ENCODE peak calls at places on chromosome 10, in four cellular contexts. V, Q, E and N are unnamed samples.

GRCh38 chr10:76327441-76327840 is 896.0 kb downstream of the LRMDA start:
- DNase-seq in Q (no peak), V (no peak), E (no peak), N (no peak)

GRCh38 chr10:102508506-102508905 is 4.7 kb downstream of the SUFU start:
- DNase-seq in E (no peak), Q (no peak), V (no peak), N (no peak)

GRCh38 chr10:35446439-35446838 is 110.1 kb downstream of the CCNY start:
- DNase-seq in E (no peak), Q (no peak), V (no peak), N (no peak)

GRCh38 chr10:110944997-110945396 is 25.6 kb downstream of the SHOC2 start:
- DNase-seq in E (no peak), V (no peak), Q (no peak), N (no peak)

GRCh38 chr10:132647424-132647823 is 109.8 kb downstream of the INPP5A start:
- DNase-seq in V (no peak), E (no peak), Q (no peak), N (no peak)

GRCh38 chr10:15540729-15541128 is 169.6 kb upstream of the FAM171A1 start:
- DNase-seq in V (no peak), Q (no peak), E (no peak), N (no peak)

GRCh38 chr10:733086-733485 is 43.6 kb upstream of the DIP2C start:
- DNase-seq in V (no peak), E (no peak), Q (no peak), N (no peak)

GRCh38 chr10:15222511-15222910 is 54.0 kb upstream of the NMT2 start:
- DNase-seq in Q (no peak), E (no peak), V (no peak), N (no peak)

GRCh38 chr10:130696870-130697269 is 560.7 kb downstream of the GLRX3 start:
- DNase-seq in Q (no peak), E (no peak), V (no peak), N (no peak)

GRCh38 chr10:106537866-106538265 is 626.6 kb downstream of the SORCS1 start:
- DNase-seq in Q (no peak), V (no peak), E (no peak), N (no peak)

GRCh38 chr10:97407211-97407951 is 6.2 kb upstream of the RRP12 start:
- DNase-seq in E (peak), V (no peak), Q (no peak), N (peak)

GRCh38 chr10:132563485-132564248 is 26.1 kb downstream of the INPP5A start:
- DNase-seq in Q (peak), E (no peak), V (no peak), N (no peak)

GRCh38 chr10:122350893-122351292 is 23.6 kb upstream of the PLEKHA1 start:
- DNase-seq in Q (no peak), V (no peak), E (no peak), N (no peak)

GRCh38 chr10:83274088-83274487 is 865.2 kb upstream of the GHITM start:
- DNase-seq in V (no peak), Q (no peak), E (no peak), N (no peak)

GRCh38 chr10:117927334-117927733 is 119.4 kb downstream of the RAB11FIP2 start:
- DNase-seq in V (no peak), Q (no peak), E (no peak), N (no peak)

GRCh38 chr10:59831658-59832503 is 74.5 kb downstream of the CCDC6 start:
- DNase-seq in E (no peak), Q (no peak), V (no peak), N (no peak)

GRCh38 chr10:11761431-11761830 is 19.2 kb downstream of the ECHDC3 start:
- DNase-seq in Q (no peak), E (no peak), V (no peak), N (no peak)

GRCh38 chr10:7789390-7789789 is 1.4 kb downstream of the ATP5F1C start:
- DNase-seq in E (peak), V (no peak), Q (no peak), N (no peak)

GRCh38 chr10:115141254-115141653 is 48.1 kb downstream of the ATRNL1 start:
- DNase-seq in Q (no peak), V (no peak), E (no peak), N (no peak)

GRCh38 chr10:11165591-11166543 is 148.2 kb downstream of the CELF2 start:
- DNase-seq in V (no peak), E (no peak), Q (no peak), N (peak)

GRCh38 chr10:122113161-122113944 is 124.4 kb downstream of the TACC2 start:
- DNase-seq in E (peak), V (no peak), Q (no peak), N (no peak)

GRCh38 chr10:93849605-93850004 is 44.2 kb upstream of the SLC35G1 start:
- DNase-seq in V (peak), E (no peak), Q (no peak), N (no peak)

GRCh38 chr10:132961-133898 is 2.0 kb upstream of the ZMYND11 start:
- DNase-seq in E (peak), Q (no peak), V (no peak), N (no peak)

GRCh38 chr10:132575320-132576201 is 38.0 kb downstream of the INPP5A start:
- DNase-seq in V (no peak), E (no peak), Q (peak), N (no peak)

GRCh38 chr10:47364366-47364765 is 16.2 kb downstream of the RBP3 start:
- DNase-seq in Q (no peak), E (no peak), V (no peak), N (no peak)

GRCh38 chr10:11874568-11875182 is 51.5 kb downstream of the PROSER2 start:
- DNase-seq in V (no peak), E (peak), Q (peak), N (no peak)

GRCh38 chr10:28946479-28946878 is 269.2 kb downstream of the BAMBI start:
- DNase-seq in Q (no peak), V (no peak), E (no peak), N (no peak)

GRCh38 chr10:69816963-69817605 is 15.4 kb downstream of the COL13A1 start:
- DNase-seq in E (no peak), V (no peak), Q (no peak), N (no peak)

GRCh38 chr10:126350216-126350992 is 37.9 kb downstream of the ADAM12 start:
- DNase-seq in E (no peak), Q (no peak), V (no peak), N (no peak)

GRCh38 chr10:34351161-34351560 is 463.9 kb downstream of the PARD3 start:
- DNase-seq in E (no peak), Q (no peak), V (no peak), N (no peak)

GRCh38 chr10:1061930-1062769 is 6.0 kb downstream of the WDR37 start:
- DNase-seq in V (no peak), E (no peak), Q (no peak), N (no peak)

GRCh38 chr10:116080553-116080952 is 192.5 kb downstream of the GFRA1 start:
- DNase-seq in E (no peak), V (peak), Q (no peak), N (no peak)

GRCh38 chr10:43437141-43437860 is 390 bp downstream of the ZNF487 start:
- DNase-seq in E (no peak), V (no peak), Q (no peak), N (no peak)

GRCh38 chr10:66833023-66833422 is 92.8 kb upstream of the LRRTM3 start:
- DNase-seq in V (no peak), Q (no peak), E (no peak), N (no peak)

DNA sequence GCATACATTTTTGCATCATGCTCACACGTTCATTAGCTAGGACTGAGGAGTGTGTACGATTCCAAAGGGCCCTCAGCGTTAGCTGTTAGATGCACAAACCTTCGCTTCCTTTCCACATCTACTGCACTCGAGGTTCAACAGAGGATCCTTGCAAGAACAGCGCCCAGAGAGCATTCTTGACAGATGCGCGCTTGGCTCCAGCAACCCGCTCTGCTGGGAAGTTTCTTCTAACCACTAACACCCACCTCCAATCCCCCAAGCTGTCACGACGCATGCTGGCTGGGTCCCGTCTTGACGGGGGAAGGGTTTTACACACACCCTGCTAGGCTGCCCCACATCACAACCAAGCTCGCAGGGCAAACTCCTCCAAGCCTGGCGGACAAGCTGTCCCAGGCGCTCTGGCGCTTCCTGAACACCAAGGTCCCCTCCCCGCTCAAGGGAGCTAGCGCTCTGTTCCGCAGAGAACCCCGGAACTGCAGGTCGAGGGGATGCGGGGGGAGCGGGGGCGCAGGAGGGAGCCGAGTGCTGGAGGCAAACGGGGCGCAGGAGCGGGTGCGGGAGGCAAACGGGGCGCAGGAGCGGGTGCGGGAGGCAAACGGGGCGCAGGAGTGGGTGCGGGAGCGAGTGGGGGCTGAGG is 653 bp upstream of the ADRB1 start:
- DNase-seq in Q (no peak), V (no peak), E (no peak), N (peak)
- TF ChIP-seq POLR2AphosphoS5 in Q (no peak), V (no peak), E (no peak), N (no peak)

GRCh38 chr10:3777876-3778707 is 6.9 kb downstream of the KLF6 start:
- DNase-seq in Q (no peak), V (no peak), E (no peak), N (no peak)
- TF ChIP-seq TAF1 in Q (no peak), V (no peak), E (no peak), N (no peak)

GRCh38 chr10:92290076-92290836 is 622 bp downstream of the CPEB3 start:
- DNase-seq in E (peak), V (no peak), Q (no peak), N (no peak)

GRCh38 chr10:92291921-92292860 is 1.2 kb downstream of the MARCHF5 start:
- DNase-seq in Q (peak), V (no peak), E (peak), N (peak)

GRCh38 chr10:92291610-92291859 is 568 bp downstream of the MARCHF5 start:
- DNase-seq in V (no peak), E (no peak), Q (no peak), N (no peak)

DNA sequence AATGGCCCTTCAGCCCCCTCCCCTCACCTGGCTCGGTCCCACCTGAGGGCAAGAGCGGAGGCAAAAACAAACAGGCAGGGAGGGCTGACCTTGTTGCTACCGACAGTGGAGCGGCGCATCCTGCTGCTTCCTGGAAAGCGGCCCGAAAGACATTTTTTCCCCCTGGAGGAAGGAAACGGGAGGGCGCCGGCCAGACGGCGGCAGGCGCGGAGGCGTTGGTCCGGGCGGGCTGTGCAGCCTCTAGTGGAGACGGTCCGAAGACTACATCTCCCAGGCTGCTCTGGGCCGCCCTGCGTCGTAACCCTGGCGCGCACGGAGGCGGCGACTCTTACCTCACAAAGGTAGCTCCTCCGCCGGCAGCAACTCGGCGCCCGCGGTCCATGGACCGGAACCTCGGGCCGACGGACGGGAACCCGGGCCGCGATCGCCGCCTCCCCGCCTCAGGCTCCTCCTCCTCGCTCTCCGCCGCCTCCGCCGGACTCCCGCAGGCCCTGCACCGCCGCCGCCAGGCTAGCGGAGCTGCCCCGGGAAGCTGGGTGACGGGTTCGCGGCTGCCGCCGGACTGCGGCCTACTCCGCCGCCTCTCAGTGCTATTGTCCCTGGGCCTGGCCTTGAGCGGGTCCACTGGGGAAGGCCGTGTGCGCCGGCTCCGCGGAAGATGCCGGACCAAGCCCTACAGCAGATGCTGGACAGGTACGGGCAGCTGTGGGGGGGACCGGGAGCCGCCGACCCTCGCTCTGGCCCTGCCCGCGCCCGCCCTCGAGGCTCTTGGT is at the start of the genes CPEB3 and MARCHF5:
- DNase-seq in Q (peak), V (peak), E (peak), N (peak)
- TF ChIP-seq POLR2A in Q (peak), V (peak), E (peak), N (peak)

DNA sequence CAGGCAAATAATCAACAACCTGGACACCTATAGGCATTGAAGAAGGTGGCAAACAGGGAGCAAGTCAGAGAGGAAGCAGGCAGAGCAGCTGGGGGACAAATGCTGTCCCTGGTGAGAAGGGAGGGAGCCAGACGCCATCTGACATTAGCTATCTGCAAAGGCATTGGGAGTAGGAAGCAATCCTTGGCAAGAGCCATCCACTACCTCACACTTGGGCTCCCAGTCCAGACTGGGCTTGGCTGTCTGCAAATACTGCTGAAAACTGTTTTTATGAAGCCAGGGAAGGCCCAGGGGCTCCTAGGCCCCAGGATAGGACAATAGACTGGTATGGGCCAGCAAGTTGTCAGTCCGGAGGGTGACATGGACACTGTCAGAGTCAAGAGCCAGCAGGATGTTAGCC is 132.5 kb downstream of the SORBS1 start:
- DNase-seq in V (no peak), Q (no peak), E (no peak), N (no peak)
- TF ChIP-seq POLR2AphosphoS5 in V (no peak), Q (no peak), E (no peak), N (no peak)

GRCh38 chr10:124719213-124719851 is 24.8 kb downstream of the FAM53B start:
- DNase-seq in V (no peak), Q (peak), E (no peak), N (no peak)

GRCh38 chr10:124724279-124725027 is 19.7 kb downstream of the FAM53B start:
- DNase-seq in Q (no peak), E (peak), V (no peak), N (no peak)

GRCh38 chr10:124722812-124723783 is 21.1 kb downstream of the FAM53B start:
- DNase-seq in V (no peak), Q (peak), E (no peak), N (no peak)

GRCh38 chr10:124723826-124724225 is 20.4 kb downstream of the FAM53B start:
- DNase-seq in E (no peak), Q (no peak), V (no peak), N (no peak)

GRCh38 chr10:124721295-124722052 is 22.7 kb downstream of the FAM53B start:
- DNase-seq in V (no peak), Q (no peak), E (no peak), N (no peak)
- TF ChIP-seq TAF1 in V (no peak), Q (no peak), E (no peak), N (no peak)

DNA sequence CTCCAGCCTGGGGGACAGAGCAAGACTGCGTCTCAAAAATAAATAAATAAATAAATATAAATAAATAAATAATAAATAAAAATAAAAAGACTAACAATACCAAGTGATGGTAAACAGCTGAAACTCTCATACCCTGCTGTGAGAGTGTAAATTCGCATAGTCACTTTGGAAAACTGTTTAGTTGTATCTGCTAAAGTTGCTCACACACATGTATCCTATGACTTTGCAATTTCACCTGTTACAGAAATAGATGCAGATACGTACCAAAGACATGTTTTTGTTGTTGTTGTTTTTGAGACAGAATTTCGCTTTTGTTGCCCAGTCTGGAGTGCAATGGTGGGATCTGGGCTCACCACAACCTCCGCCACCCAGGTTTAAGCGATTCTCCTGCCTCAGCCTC is 135.7 kb downstream of the IDE start:
- DNase-seq in V (no peak), Q (no peak), E (no peak), N (no peak)
- TF ChIP-seq POLR2A in V (no peak), Q (no peak), E (no peak), N (no peak)